ENCODE peak calls at places on chromosomes 12 and 14, in six cellular contexts. Z is GM23338, H is uterus, U is heart right ventricle, T is tibial artery, O is tibial nerve. W is an unnamed sample. For H3K4me1 and H3K27me3, the result is how much of the 10 kb centered on the place peaks cover.

GRCh38 chr14:96309128-96309906 is 53.3 kb downstream of the BDKRB1 start:
- DNase-seq in T (no peak), Z (no peak), U (no peak), O (no peak), H (no peak), W (no peak)

GRCh38 chr12:29591140-29592020 is 93.9 kb upstream of the OVCH1 start:
- DNase-seq in T (no peak), Z (peak), O (peak), H (no peak), U (no peak), W (no peak)

GRCh38 chr14:106872619-106873446 is 1346.5 kb downstream of the TMEM121 start:
- DNase-seq in Z (peak), H (peak), O (peak), T (no peak), U (peak), W (peak)

GRCh38 chr14:82502043-82502442 is 968.4 kb upstream of the SEL1L start:
- DNase-seq in H (no peak), O (no peak), U (no peak), T (no peak), Z (no peak), W (no peak)

GRCh38 chr14:77000340-77001235 is 27.9 kb downstream of the IRF2BPL start:
- DNase-seq in O (no peak), U (no peak), T (peak), H (peak), Z (peak), W (no peak)

GRCh38 chr14:65296402-65296801 is 116.1 kb upstream of the FUT8 start:
- DNase-seq in T (no peak), Z (no peak), H (no peak), U (no peak), O (no peak), W (no peak)

GRCh38 chr14:58107947-58108552 is 44.0 kb downstream of the ARMH4 start:
- DNase-seq in U (peak), Z (peak), T (no peak), O (peak), H (peak), W (no peak)

GRCh38 chr14:22314183-22314820 is 274.7 kb downstream of the DAD1 start:
- DNase-seq in Z (peak), H (no peak), O (peak), T (no peak), U (peak), W (peak)

GRCh38 chr12:89694542-89694941 is 14.1 kb downstream of the ATP2B1 start:
- DNase-seq in O (no peak), T (no peak), H (no peak), U (no peak), Z (no peak), W (no peak)

GRCh38 chr12:89693639-89694202 is 14.9 kb downstream of the ATP2B1 start:
- DNase-seq in H (no peak), T (no peak), U (no peak), O (no peak), Z (no peak), W (no peak)

GRCh38 chr12:89697256-89697655 is 11.4 kb downstream of the ATP2B1 start:
- DNase-seq in T (no peak), Z (no peak), U (no peak), H (no peak), O (no peak), W (no peak)

GRCh38 chr12:89695830-89696229 is 12.8 kb downstream of the ATP2B1 start:
- DNase-seq in U (no peak), T (no peak), H (no peak), O (no peak), Z (no peak), W (no peak)

DNA sequence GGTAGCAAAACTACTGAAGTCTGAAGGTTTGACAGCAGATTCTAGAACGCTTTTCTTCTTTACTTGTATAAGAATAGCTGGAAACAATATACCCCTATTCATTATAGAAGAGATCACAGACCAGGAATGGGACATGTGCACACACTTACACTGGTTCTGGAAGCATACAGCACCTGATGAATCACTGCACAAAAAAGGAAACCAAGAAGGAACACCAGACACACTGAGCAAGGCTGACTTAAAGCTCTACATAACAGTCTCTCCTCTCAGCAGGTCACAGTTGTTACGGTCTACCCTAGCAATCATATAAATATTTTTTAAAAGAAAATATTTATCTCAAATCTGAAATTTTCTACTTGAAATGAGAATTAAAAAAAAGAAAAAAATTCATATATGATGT is 13.5 kb downstream of the ATP2B1 start:
- DNase-seq in T (no peak), O (no peak), U (peak), Z (no peak), H (no peak), W (no peak)
- H3K4me1 ChIP-seq in T (under half), O (under half), U (half or more), Z (under half), H (under half), W (under half)

GRCh38 chr12:64824500-64825142 is at the start of gene TBC1D30:
- DNase-seq in Z (peak), T (no peak), O (no peak), U (no peak), H (peak), W (no peak)

GRCh38 chr12:64821116-64821630 is 3.3 kb upstream of the TBC1D30 start:
- DNase-seq in U (no peak), O (no peak), H (no peak), T (no peak), Z (no peak), W (no peak)

GRCh38 chr12:64825143-64826011 is 930 bp downstream of the TBC1D30 start:
- DNase-seq in H (no peak), U (no peak), Z (peak), T (no peak), O (no peak), W (no peak)

GRCh38 chr12:64826234-64826633 is 1.8 kb downstream of the TBC1D30 start:
- DNase-seq in O (peak), T (no peak), H (peak), Z (peak), U (peak), W (peak)

GRCh38 chr12:64824130-64824499 is 332 bp upstream of the TBC1D30 start:
- DNase-seq in U (no peak), O (no peak), H (no peak), Z (peak), T (no peak), W (no peak)
- H3K27me3 ChIP-seq in U (under half), O (half or more), H (under half), Z (half or more), T (half or more), W (under half)

GRCh38 chr14:95155044-95155443 is 2.3 kb downstream of the DICER1 start:
- DNase-seq in T (no peak), O (no peak), U (no peak), H (no peak), Z (no peak), W (no peak)
- H3K4me1 ChIP-seq in T (half or more), O (under half), U (half or more), H (under half), Z (under half), W (under half)

GRCh38 chr14:56552615-56553014 is 27.0 kb upstream of the TMEM260 start:
- DNase-seq in O (no peak), U (no peak), T (no peak), Z (peak), H (no peak), W (no peak)

GRCh38 chr14:56554301-56554700 is 25.3 kb upstream of the TMEM260 start:
- DNase-seq in O (no peak), Z (no peak), T (no peak), U (no peak), H (no peak), W (no peak)

GRCh38 chr14:56561586-56561985 is 18.0 kb upstream of the TMEM260 start:
- DNase-seq in U (no peak), O (no peak), Z (no peak), T (no peak), H (no peak), W (no peak)

DNA sequence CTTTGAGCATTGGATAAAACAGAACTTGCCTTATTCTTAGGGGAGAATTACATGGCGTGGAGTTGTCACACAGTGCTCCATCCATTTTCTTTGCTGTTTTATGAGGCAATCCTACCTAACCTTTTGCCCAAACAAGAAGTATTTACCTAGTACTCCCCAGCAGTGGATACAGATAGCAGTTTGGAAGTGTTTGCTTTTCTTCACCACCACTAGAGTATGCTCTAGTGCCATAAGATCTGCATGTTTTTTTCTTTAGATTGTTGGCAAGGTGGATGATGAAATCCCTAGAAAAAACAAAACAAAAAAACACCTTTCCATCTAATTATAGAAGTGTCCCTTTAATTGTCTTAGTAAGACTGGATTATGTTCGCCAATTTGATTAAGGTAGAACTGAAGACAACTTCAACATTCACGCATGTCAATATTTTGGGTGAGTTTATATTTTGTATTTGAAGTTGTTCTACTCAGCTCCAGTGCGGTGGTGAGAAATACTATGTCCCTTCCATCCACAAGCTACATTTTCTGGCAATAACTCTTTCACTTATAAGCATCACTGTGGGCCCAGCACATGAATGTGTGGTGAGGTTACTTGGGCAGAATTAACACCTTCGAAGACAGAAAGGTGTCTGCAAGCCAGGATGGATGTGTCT is 23.6 kb upstream of the TMEM260 start:
- DNase-seq in T (no peak), U (no peak), O (no peak), H (no peak), Z (peak), W (no peak)
- H3K27me3 ChIP-seq in T (under half), U (under half), O (under half), H (under half), Z (under half), W (under half)